ENCODE peak calls at places on chromosomes 16 and 17, in six cellular contexts. One of them, this sample, is unnamed.

GRCh38 chr16:70157477-70158260 is 15.9 kb upstream of the CLEC18C start:
- DNase-seq in GM12878: no peak
- DNase-seq in HCT116: no peak
- DNase-seq in H1: no peak
- DNase-seq in K562: peak; percentile 9
- DNase-seq in HepG2: peak; percentile 98
- DNase-seq in this sample: no peak

GRCh38 chr16:75471723-75472634 is 7.5 kb upstream of the TMEM170A start:
- DNase-seq in GM12878: no peak
- DNase-seq in HCT116: no peak
- DNase-seq in H1: no peak
- DNase-seq in K562: peak; percentile 79
- DNase-seq in HepG2: peak; percentile 61
- DNase-seq in this sample: no peak

GRCh38 chr17:59803377-59803757 is 89.4 kb downstream of the TUBD1 start:
- DNase-seq in GM12878: no peak
- DNase-seq in HCT116: no peak
- DNase-seq in H1: no peak
- DNase-seq in K562: no peak
- DNase-seq in HepG2: peak; percentile 35
- DNase-seq in this sample: no peak

GRCh38 chr16:10579575-10579964 is 828 bp downstream of the EMP2 start:
- DNase-seq in GM12878: no peak
- DNase-seq in HCT116: no peak
- DNase-seq in H1: no peak
- DNase-seq in K562: no peak
- DNase-seq in HepG2: no peak
- DNase-seq in this sample: no peak

GRCh38 chr16:55501549-55502322 is 7.1 kb upstream of the LPCAT2 start:
- DNase-seq in GM12878: no peak
- DNase-seq in HCT116: no peak
- DNase-seq in H1: peak; percentile 66
- DNase-seq in K562: peak; percentile 36
- DNase-seq in HepG2: no peak
- DNase-seq in this sample: no peak

GRCh38 chr16:1773703-1774455 is 945 bp upstream of the MRPS34 start:
- DNase-seq in GM12878: no peak
- DNase-seq in HCT116: no peak
- DNase-seq in H1: no peak
- DNase-seq in K562: no peak
- DNase-seq in HepG2: no peak
- DNase-seq in this sample: no peak

GRCh38 chr17:29038511-29039300 is 4.2 kb upstream of the PIPOX start:
- DNase-seq in GM12878: no peak
- DNase-seq in HCT116: no peak
- DNase-seq in H1: no peak
- DNase-seq in K562: no peak
- DNase-seq in HepG2: no peak
- DNase-seq in this sample: no peak

GRCh38 chr16:55272787-55273186 is 51.2 kb upstream of the IRX6 start:
- DNase-seq in GM12878: no peak
- DNase-seq in HCT116: no peak
- DNase-seq in H1: no peak
- DNase-seq in K562: no peak
- DNase-seq in HepG2: no peak
- DNase-seq in this sample: no peak

GRCh38 chr16:8103649-8104289 is 486.5 kb downstream of the TMEM114 start:
- DNase-seq in GM12878: no peak
- DNase-seq in HCT116: no peak
- DNase-seq in H1: no peak
- DNase-seq in K562: no peak
- DNase-seq in HepG2: no peak
- DNase-seq in this sample: no peak

GRCh38 chr16:66508261-66508913 is 41.5 kb downstream of the TK2 start:
- DNase-seq in GM12878: no peak
- DNase-seq in HCT116: no peak
- DNase-seq in H1: no peak
- DNase-seq in K562: no peak
- DNase-seq in HepG2: no peak
- DNase-seq in this sample: no peak

GRCh38 chr17:64262125-64262421 is 987 bp downstream of the TEX2 start:
- DNase-seq in GM12878: no peak
- DNase-seq in HCT116: no peak
- DNase-seq in H1: no peak
- DNase-seq in K562: no peak
- DNase-seq in HepG2: peak; percentile 41
- DNase-seq in this sample: no peak

GRCh38 chr17:63445571-63446217 is 412 bp downstream of the CYB561 start:
- DNase-seq in GM12878: no peak
- DNase-seq in HCT116: peak; percentile 58
- DNase-seq in H1: peak; percentile 92
- DNase-seq in K562: peak; percentile 88
- DNase-seq in HepG2: no peak
- DNase-seq in this sample: peak; percentile 22

GRCh38 chr16:88810868-88811599 is 694 bp downstream of the APRT start:
- DNase-seq in GM12878: no peak
- DNase-seq in HCT116: peak; percentile 81
- DNase-seq in H1: no peak
- DNase-seq in K562: peak; percentile 68
- DNase-seq in HepG2: peak; percentile 73
- DNase-seq in this sample: no peak

GRCh38 chr16:30647274-30647571 is 3.5 kb upstream of the PRR14 start:
- DNase-seq in GM12878: no peak
- DNase-seq in HCT116: no peak
- DNase-seq in H1: no peak
- DNase-seq in K562: no peak
- DNase-seq in HepG2: no peak
- DNase-seq in this sample: no peak

GRCh38 chr16:56606071-56606687 is 2.2 kb upstream of the MT2A start:
- DNase-seq in GM12878: no peak
- DNase-seq in HCT116: peak; percentile 48
- DNase-seq in H1: no peak
- DNase-seq in K562: no peak
- DNase-seq in HepG2: no peak
- DNase-seq in this sample: no peak

GRCh38 chr16:86363057-86363490 is 147.3 kb upstream of the FOXF1 start:
- DNase-seq in GM12878: no peak
- DNase-seq in HCT116: no peak
- DNase-seq in H1: no peak
- DNase-seq in K562: no peak
- DNase-seq in HepG2: no peak
- DNase-seq in this sample: no peak

GRCh38 chr16:1163567-1164055 is 10.7 kb downstream of the CACNA1H start:
- DNase-seq in GM12878: no peak
- DNase-seq in HCT116: no peak
- DNase-seq in H1: no peak
- DNase-seq in K562: no peak
- DNase-seq in HepG2: no peak
- DNase-seq in this sample: peak; percentile 22

GRCh38 chr16:55297062-55297909 is 26.7 kb upstream of the IRX6 start:
- DNase-seq in GM12878: no peak
- DNase-seq in HCT116: no peak
- DNase-seq in H1: no peak
- DNase-seq in K562: no peak
- DNase-seq in HepG2: no peak
- DNase-seq in this sample: no peak

GRCh38 chr17:7557825-7558543 is 566 bp upstream of the TNFSF13 start:
- DNase-seq in GM12878: no peak
- DNase-seq in HCT116: no peak
- DNase-seq in H1: peak; percentile 81
- DNase-seq in K562: no peak
- DNase-seq in HepG2: peak; percentile 52
- DNase-seq in this sample: no peak

GRCh38 chr16:1932050-1933028 is 10.7 kb downstream of the MSRB1 start:
- DNase-seq in GM12878: no peak
- DNase-seq in HCT116: no peak
- DNase-seq in H1: no peak
- DNase-seq in K562: no peak
- DNase-seq in HepG2: peak; percentile 69
- DNase-seq in this sample: no peak

GRCh38 chr17:72270530-72270929 is 149.7 kb downstream of the SOX9 start:
- DNase-seq in GM12878: no peak
- DNase-seq in HCT116: no peak
- DNase-seq in H1: no peak
- DNase-seq in K562: no peak
- DNase-seq in HepG2: no peak
- DNase-seq in this sample: no peak

GRCh38 chr16:31519746-31520145 is 8.0 kb upstream of the AHSP start:
- DNase-seq in GM12878: no peak
- DNase-seq in HCT116: no peak
- DNase-seq in H1: no peak
- DNase-seq in K562: no peak
- DNase-seq in HepG2: no peak
- DNase-seq in this sample: no peak

GRCh38 chr16:1787056-1787321 is 4.2 kb downstream of the NUBP2 start:
- DNase-seq in GM12878: no peak
- DNase-seq in HCT116: no peak
- DNase-seq in H1: no peak
- DNase-seq in K562: no peak
- DNase-seq in HepG2: no peak
- DNase-seq in this sample: no peak

GRCh38 chr16:71929048-71929447 is 33.7 kb downstream of the IST1 start:
- DNase-seq in GM12878: no peak
- DNase-seq in HCT116: no peak
- DNase-seq in H1: no peak
- DNase-seq in K562: no peak
- DNase-seq in HepG2: no peak
- DNase-seq in this sample: no peak

GRCh38 chr16:50300942-50301625 is 34.7 kb downstream of the ADCY7 start:
- DNase-seq in GM12878: no peak
- DNase-seq in HCT116: no peak
- DNase-seq in H1: no peak
- DNase-seq in K562: no peak
- DNase-seq in HepG2: no peak
- DNase-seq in this sample: no peak

GRCh38 chr17:45628019-45628418 is 137.5 kb upstream of the PLEKHM1 start:
- DNase-seq in GM12878: no peak
- DNase-seq in HCT116: no peak
- DNase-seq in H1: no peak
- DNase-seq in K562: no peak
- DNase-seq in HepG2: no peak
- DNase-seq in this sample: no peak

GRCh38 chr17:63082273-63082861 is 116.3 kb downstream of the TANC2 start:
- DNase-seq in GM12878: no peak
- DNase-seq in HCT116: peak; percentile 10
- DNase-seq in H1: no peak
- DNase-seq in K562: no peak
- DNase-seq in HepG2: peak; percentile 10
- DNase-seq in this sample: no peak

DNA sequence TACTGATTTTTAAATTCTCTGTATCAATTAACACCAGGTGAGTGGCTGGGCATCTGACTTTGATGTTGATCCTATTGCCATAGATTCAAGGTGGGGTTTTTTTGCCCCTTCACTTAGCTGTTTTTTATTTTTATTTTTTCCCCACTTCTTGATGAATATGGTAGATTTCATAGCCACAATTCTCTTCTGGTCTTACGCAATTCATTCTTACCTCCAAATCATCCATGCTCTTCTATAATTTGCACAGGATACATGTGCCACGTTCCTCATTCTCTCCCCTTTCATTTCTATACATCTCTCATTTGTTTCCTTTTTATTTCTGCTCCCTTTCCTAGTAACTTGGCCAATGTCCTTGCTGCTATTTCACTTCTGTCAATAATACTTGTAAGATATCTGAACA is 14.9 kb upstream of the HS3ST4 start:
- DNase-seq in GM12878: no peak
- DNase-seq in HCT116: no peak
- DNase-seq in H1: no peak
- DNase-seq in K562: no peak
- DNase-seq in HepG2: no peak
- DNase-seq in this sample: no peak
- TF ChIP-seq ZNF274 in GM12878: no peak
- TF ChIP-seq ZNF274 in HCT116: no peak
- TF ChIP-seq ZNF274 in H1: no peak
- TF ChIP-seq ZNF274 in K562: no peak
- TF ChIP-seq ZNF274 in HepG2: no peak
- TF ChIP-seq ZNF274 in this sample: no peak

DNA sequence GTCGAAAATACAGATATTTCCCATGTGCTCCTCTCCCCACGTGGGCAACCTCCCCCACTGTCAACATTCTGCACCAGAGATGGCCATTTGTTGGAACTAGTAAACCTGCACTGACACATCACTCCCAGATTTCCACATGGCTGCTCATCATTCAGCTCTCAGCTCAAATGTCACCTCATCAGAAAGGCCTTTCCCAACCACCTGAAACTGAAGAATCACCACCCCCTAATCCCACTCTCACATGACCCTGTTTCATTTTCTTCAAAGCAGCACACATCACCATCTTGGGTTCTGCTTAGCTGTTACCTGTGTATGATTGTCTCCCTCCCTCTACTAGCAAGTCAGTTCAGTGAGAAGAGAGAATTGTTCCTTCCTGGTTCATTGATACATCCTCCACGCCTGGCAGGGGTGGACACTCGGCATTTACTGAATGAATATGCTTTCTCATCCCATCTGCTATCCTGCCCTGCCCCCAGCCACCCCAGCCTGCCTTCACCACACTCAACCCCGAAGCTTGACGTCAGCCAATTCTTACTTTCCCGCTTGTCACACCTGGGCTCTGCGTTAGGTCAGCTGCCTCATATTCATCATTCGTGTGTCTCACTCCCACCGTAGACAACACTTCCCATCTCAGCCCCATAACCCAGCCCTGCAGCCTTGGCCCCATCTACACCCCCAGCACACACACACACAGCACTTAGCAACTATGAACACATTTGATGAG is 1.5 kb downstream of the C17orf114 start:
- DNase-seq in GM12878: no peak
- DNase-seq in HCT116: no peak
- DNase-seq in H1: no peak
- DNase-seq in K562: peak; percentile 10
- DNase-seq in HepG2: no peak
- DNase-seq in this sample: no peak
- H3K4me3 ChIP-seq in GM12878: no peak overlapping the region
- H3K4me3 ChIP-seq in HCT116: no peak overlapping the region
- H3K4me3 ChIP-seq in H1: no peak overlapping the region
- H3K4me3 ChIP-seq in K562: no peak overlapping the region
- H3K4me3 ChIP-seq in HepG2: no peak overlapping the region
- H3K4me3 ChIP-seq in this sample: no peak overlapping the region

DNA sequence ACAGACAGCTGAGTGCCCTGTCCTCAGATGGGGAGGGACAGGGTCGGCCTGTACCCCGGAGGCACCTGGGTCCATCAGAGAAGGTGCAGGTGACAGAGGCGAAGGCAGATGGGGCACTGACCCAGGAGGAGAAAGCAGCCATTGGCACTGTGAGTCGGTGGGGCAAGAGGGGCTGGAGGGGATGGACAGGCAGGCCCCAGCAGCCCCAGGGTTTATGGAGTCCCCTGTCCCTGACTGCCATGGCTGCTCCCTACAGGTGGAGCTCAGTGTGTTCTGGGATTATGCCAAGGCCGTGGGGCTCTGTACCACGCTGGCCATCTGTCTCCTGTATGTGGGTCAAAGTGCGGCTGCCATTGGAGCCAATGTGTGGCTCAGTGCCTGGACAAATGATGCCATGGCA is 32.1 kb downstream of the ANKRD40 start:
- DNase-seq in GM12878: no peak
- DNase-seq in HCT116: no peak
- DNase-seq in H1: no peak
- DNase-seq in K562: no peak
- DNase-seq in HepG2: no peak
- DNase-seq in this sample: no peak
- TF ChIP-seq ZNF274 in GM12878: no peak
- TF ChIP-seq ZNF274 in HCT116: no peak
- TF ChIP-seq ZNF274 in H1: no peak
- TF ChIP-seq ZNF274 in K562: no peak
- TF ChIP-seq ZNF274 in HepG2: no peak
- TF ChIP-seq ZNF274 in this sample: no peak

GRCh38 chr16:64312292-64312691 is 809.6 kb downstream of the CDH11 start:
- DNase-seq in GM12878: no peak
- DNase-seq in HCT116: no peak
- DNase-seq in H1: no peak
- DNase-seq in K562: no peak
- DNase-seq in HepG2: no peak
- DNase-seq in this sample: no peak
- H3K4me3 ChIP-seq in GM12878: no peak overlapping the region
- H3K4me3 ChIP-seq in HCT116: no peak overlapping the region
- H3K4me3 ChIP-seq in H1: no peak overlapping the region
- H3K4me3 ChIP-seq in K562: no peak overlapping the region
- H3K4me3 ChIP-seq in HepG2: no peak overlapping the region
- H3K4me3 ChIP-seq in this sample: no peak overlapping the region

This sample was measured in NT2/D1.